ENCODE peak calls at places on chromosome 2, in nine cellular contexts. One of them, this sample, is unnamed.

GRCh38 chr2:85678384-85678783 is 10.4 kb upstream of the SFTPB start:
- DNase-seq in WERI-Rb-1: no peak
- DNase-seq in GM10248: no peak
- DNase-seq in PC-3: no peak
- DNase-seq in neural progenitor cell: no peak
- DNase-seq in GM12865: no peak
- DNase-seq in GM06990: no peak
- DNase-seq in osteocyte: no peak
- DNase-seq in PC-9: no peak
- DNase-seq in this sample: no peak

GRCh38 chr2:174764281-174765063 is at the start of gene CHRNA1:
- DNase-seq in neural progenitor cell: no peak
- DNase-seq in PC-3: peak
- DNase-seq in GM12865: peak
- DNase-seq in PC-9: no peak
- DNase-seq in GM10248: no peak
- DNase-seq in GM06990: no peak
- DNase-seq in osteocyte: no peak
- DNase-seq in WERI-Rb-1: peak
- DNase-seq in this sample: no peak

GRCh38 chr2:30736461-30737325 is 70.6 kb downstream of the CAPN13 start:
- DNase-seq in neural progenitor cell: no peak
- DNase-seq in GM12865: no peak
- DNase-seq in osteocyte: no peak
- DNase-seq in PC-3: no peak
- DNase-seq in PC-9: no peak
- DNase-seq in GM06990: no peak
- DNase-seq in WERI-Rb-1: peak
- DNase-seq in GM10248: no peak
- DNase-seq in this sample: no peak

GRCh38 chr2:218323526-218324472 is 31.5 kb upstream of the TMBIM1 start:
- DNase-seq in neural progenitor cell: peak
- DNase-seq in PC-3: peak
- DNase-seq in GM12865: no peak
- DNase-seq in GM06990: no peak
- DNase-seq in PC-9: peak
- DNase-seq in GM10248: no peak
- DNase-seq in osteocyte: no peak
- DNase-seq in WERI-Rb-1: peak
- DNase-seq in this sample: peak

GRCh38 chr2:42725657-42726056 is 38.3 kb downstream of the OXER1 start:
- DNase-seq in GM06990: no peak
- DNase-seq in neural progenitor cell: no peak
- DNase-seq in GM10248: no peak
- DNase-seq in PC-3: no peak
- DNase-seq in osteocyte: no peak
- DNase-seq in WERI-Rb-1: no peak
- DNase-seq in GM12865: no peak
- DNase-seq in PC-9: no peak
- DNase-seq in this sample: no peak

GRCh38 chr2:88813612-88814011 is 122.1 kb downstream of the RPIA start:
- DNase-seq in WERI-Rb-1: no peak
- DNase-seq in PC-3: no peak
- DNase-seq in GM12865: no peak
- DNase-seq in osteocyte: no peak
- DNase-seq in PC-9: no peak
- DNase-seq in GM06990: no peak
- DNase-seq in neural progenitor cell: no peak
- DNase-seq in GM10248: no peak
- DNase-seq in this sample: no peak

GRCh38 chr2:34408100-34408499 is 809.0 kb upstream of the FAM98A start:
- DNase-seq in GM12865: no peak
- DNase-seq in GM10248: no peak
- DNase-seq in PC-3: no peak
- DNase-seq in PC-9: no peak
- DNase-seq in GM06990: no peak
- DNase-seq in WERI-Rb-1: no peak
- DNase-seq in osteocyte: no peak
- DNase-seq in neural progenitor cell: no peak
- DNase-seq in this sample: no peak

GRCh38 chr2:32851777-32852439 is 94.8 kb upstream of the LTBP1 start:
- DNase-seq in WERI-Rb-1: no peak
- DNase-seq in PC-3: no peak
- DNase-seq in neural progenitor cell: no peak
- DNase-seq in osteocyte: no peak
- DNase-seq in PC-9: no peak
- DNase-seq in GM06990: no peak
- DNase-seq in GM12865: no peak
- DNase-seq in GM10248: no peak
- DNase-seq in this sample: no peak

GRCh38 chr2:146523218-146523617 is 1321.6 kb upstream of the ACVR2A start:
- DNase-seq in osteocyte: no peak
- DNase-seq in GM12865: no peak
- DNase-seq in neural progenitor cell: no peak
- DNase-seq in WERI-Rb-1: no peak
- DNase-seq in PC-9: no peak
- DNase-seq in PC-3: peak
- DNase-seq in GM06990: no peak
- DNase-seq in GM10248: no peak
- DNase-seq in this sample: no peak

GRCh38 chr2:196277002-196277401 is 105.6 kb upstream of the STK17B start:
- DNase-seq in GM10248: peak
- DNase-seq in neural progenitor cell: no peak
- DNase-seq in osteocyte: no peak
- DNase-seq in GM06990: no peak
- DNase-seq in PC-3: peak
- DNase-seq in PC-9: no peak
- DNase-seq in GM12865: peak
- DNase-seq in WERI-Rb-1: no peak
- DNase-seq in this sample: no peak

GRCh38 chr2:162123806-162124758 is 28.0 kb downstream of the GCG start:
- DNase-seq in neural progenitor cell: peak
- DNase-seq in GM10248: peak
- DNase-seq in PC-9: no peak
- DNase-seq in GM06990: peak
- DNase-seq in WERI-Rb-1: no peak
- DNase-seq in GM12865: peak
- DNase-seq in PC-3: peak
- DNase-seq in osteocyte: no peak
- DNase-seq in this sample: no peak

GRCh38 chr2:171564463-171564862 is 42.2 kb downstream of the CYBRD1 start:
- DNase-seq in GM12865: no peak
- DNase-seq in GM10248: no peak
- DNase-seq in neural progenitor cell: no peak
- DNase-seq in GM06990: no peak
- DNase-seq in PC-3: peak
- DNase-seq in PC-9: no peak
- DNase-seq in osteocyte: no peak
- DNase-seq in WERI-Rb-1: no peak
- DNase-seq in this sample: no peak

GRCh38 chr2:182921234-182921633 is 54.8 kb upstream of the FRZB start:
- DNase-seq in neural progenitor cell: no peak
- DNase-seq in GM10248: no peak
- DNase-seq in osteocyte: no peak
- DNase-seq in PC-9: no peak
- DNase-seq in GM06990: peak
- DNase-seq in GM12865: peak
- DNase-seq in PC-3: no peak
- DNase-seq in WERI-Rb-1: no peak
- DNase-seq in this sample: no peak

GRCh38 chr2:105798595-105798994 is 53.9 kb downstream of the NCK2 start:
- DNase-seq in neural progenitor cell: no peak
- DNase-seq in GM10248: no peak
- DNase-seq in GM12865: peak
- DNase-seq in GM06990: no peak
- DNase-seq in WERI-Rb-1: no peak
- DNase-seq in PC-3: no peak
- DNase-seq in PC-9: no peak
- DNase-seq in osteocyte: no peak
- DNase-seq in this sample: no peak

GRCh38 chr2:136932700-136933099 is 167.4 kb downstream of the THSD7B start:
- DNase-seq in GM12865: peak
- DNase-seq in PC-3: peak
- DNase-seq in GM10248: no peak
- DNase-seq in osteocyte: no peak
- DNase-seq in neural progenitor cell: peak
- DNase-seq in WERI-Rb-1: peak
- DNase-seq in GM06990: no peak
- DNase-seq in PC-9: no peak
- DNase-seq in this sample: peak

GRCh38 chr2:38572167-38572566 is 30.6 kb downstream of the HNRNPLL start:
- DNase-seq in PC-9: no peak
- DNase-seq in GM06990: no peak
- DNase-seq in WERI-Rb-1: no peak
- DNase-seq in PC-3: no peak
- DNase-seq in osteocyte: no peak
- DNase-seq in neural progenitor cell: no peak
- DNase-seq in GM12865: no peak
- DNase-seq in GM10248: no peak
- DNase-seq in this sample: no peak

GRCh38 chr2:173997269-173997668 is 32.1 kb upstream of the SP3 start:
- DNase-seq in WERI-Rb-1: no peak
- DNase-seq in PC-9: no peak
- DNase-seq in osteocyte: no peak
- DNase-seq in GM06990: peak
- DNase-seq in neural progenitor cell: no peak
- DNase-seq in GM12865: peak
- DNase-seq in PC-3: no peak
- DNase-seq in GM10248: peak
- DNase-seq in this sample: no peak

DNA sequence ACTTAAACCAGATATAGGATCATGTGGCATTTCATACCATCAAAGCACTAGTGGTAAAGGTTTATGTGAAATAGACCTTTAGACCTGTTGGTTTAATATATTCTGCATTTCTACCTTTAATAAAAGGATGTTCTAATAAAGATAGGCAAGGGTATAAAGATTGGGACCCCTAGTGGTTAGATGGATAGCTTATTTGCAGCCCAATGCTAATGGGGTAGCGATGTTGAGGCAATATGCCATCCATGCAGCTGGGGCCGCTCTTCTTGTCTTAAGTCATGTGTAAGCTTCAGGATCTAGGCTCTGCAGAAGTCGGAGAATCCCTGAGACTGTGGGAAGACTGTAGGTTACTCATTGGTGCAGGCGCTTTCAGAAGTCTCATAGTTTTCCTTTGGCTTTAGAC is 114.9 kb downstream of the ICOS start:
- DNase-seq in GM12865: no peak
- DNase-seq in WERI-Rb-1: no peak
- DNase-seq in PC-3: peak
- DNase-seq in PC-9: no peak
- DNase-seq in osteocyte: no peak
- DNase-seq in GM10248: no peak
- DNase-seq in neural progenitor cell: peak
- DNase-seq in GM06990: no peak
- DNase-seq in this sample: no peak
- TF ChIP-seq CTCF in GM12865: no peak
- TF ChIP-seq CTCF in WERI-Rb-1: peak
- TF ChIP-seq CTCF in PC-3: peak
- TF ChIP-seq CTCF in PC-9: no peak
- TF ChIP-seq CTCF in osteocyte: peak
- TF ChIP-seq CTCF in GM10248: no peak
- TF ChIP-seq CTCF in neural progenitor cell: peak
- TF ChIP-seq CTCF in GM06990: peak
- TF ChIP-seq CTCF in this sample: peak

DNA sequence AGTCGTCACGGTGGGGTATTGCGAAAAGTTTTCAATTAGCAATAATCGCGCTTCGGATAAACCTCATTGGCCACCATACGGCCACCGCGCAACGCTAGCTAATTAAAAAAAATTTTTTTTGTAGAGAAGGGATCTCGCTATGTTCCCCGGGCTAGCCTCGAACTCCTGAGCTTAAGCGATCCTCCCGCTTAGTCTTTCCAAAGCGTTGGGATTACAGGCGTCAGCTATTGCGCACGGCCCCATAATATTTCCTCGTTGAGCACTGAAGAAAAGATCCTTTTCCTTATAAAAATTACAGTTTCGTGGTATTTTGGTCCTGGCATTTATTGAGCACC is 759 bp upstream of the ACTR1B start:
- DNase-seq in neural progenitor cell: peak
- DNase-seq in WERI-Rb-1: peak
- DNase-seq in GM12865: no peak
- DNase-seq in PC-3: peak
- DNase-seq in GM10248: no peak
- DNase-seq in osteocyte: no peak
- DNase-seq in GM06990: no peak
- DNase-seq in PC-9: no peak
- DNase-seq in this sample: no peak
- TF ChIP-seq CTCF in neural progenitor cell: no peak
- TF ChIP-seq CTCF in WERI-Rb-1: no peak
- TF ChIP-seq CTCF in GM12865: no peak
- TF ChIP-seq CTCF in PC-3: peak
- TF ChIP-seq CTCF in GM10248: no peak
- TF ChIP-seq CTCF in osteocyte: no peak
- TF ChIP-seq CTCF in GM06990: no peak
- TF ChIP-seq CTCF in PC-9: peak
- TF ChIP-seq CTCF in this sample: peak

DNA sequence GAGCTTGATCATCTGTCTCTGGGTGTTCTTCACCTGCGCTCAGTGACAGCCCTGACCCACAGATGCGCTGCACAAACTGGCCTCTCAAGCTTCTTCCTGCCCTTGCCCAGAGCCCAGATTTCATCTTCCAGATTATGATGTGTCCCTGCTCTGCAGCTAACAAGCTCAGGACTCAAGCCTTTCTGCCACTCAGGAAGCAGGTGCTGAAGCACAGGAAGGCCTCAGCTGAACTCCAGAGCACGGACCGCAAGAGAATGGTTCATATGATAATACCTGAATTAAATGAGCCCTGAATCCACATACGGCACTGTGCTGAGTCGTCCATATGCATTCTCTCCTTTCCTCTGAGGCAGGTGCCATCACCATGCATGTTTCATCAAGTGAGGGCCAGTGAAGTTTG is 3.8 kb downstream of the CD207 start:
- DNase-seq in GM06990: no peak
- DNase-seq in WERI-Rb-1: peak
- DNase-seq in neural progenitor cell: no peak
- DNase-seq in GM10248: no peak
- DNase-seq in PC-9: no peak
- DNase-seq in GM12865: no peak
- DNase-seq in osteocyte: no peak
- DNase-seq in PC-3: no peak
- DNase-seq in this sample: no peak
- TF ChIP-seq CTCF in GM06990: no peak
- TF ChIP-seq CTCF in WERI-Rb-1: no peak
- TF ChIP-seq CTCF in neural progenitor cell: no peak
- TF ChIP-seq CTCF in GM10248: no peak
- TF ChIP-seq CTCF in PC-9: no peak
- TF ChIP-seq CTCF in GM12865: no peak
- TF ChIP-seq CTCF in osteocyte: no peak
- TF ChIP-seq CTCF in PC-3: no peak
- TF ChIP-seq CTCF in this sample: no peak

DNA sequence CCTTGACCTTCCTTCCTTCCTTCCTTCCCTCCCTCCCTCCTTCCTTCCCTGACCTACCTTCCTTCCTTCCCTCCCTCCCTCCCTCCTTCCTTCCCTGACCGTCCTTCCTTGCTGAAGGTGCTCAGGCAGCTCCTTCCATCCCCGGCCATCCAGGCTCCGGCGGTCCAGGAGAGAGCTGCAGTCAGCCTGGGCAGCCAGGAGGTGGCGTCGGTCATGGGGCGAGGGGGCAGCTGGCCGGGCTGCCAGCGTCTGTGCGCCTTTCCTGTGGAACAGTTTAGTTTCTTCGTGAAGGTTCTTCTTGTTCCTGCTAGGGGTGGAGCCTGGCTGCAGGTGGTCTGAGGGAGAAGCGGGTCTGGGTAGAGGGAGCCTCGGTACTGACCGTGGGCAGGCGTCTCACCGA is 15.7 kb downstream of the GPR35 start:
- DNase-seq in GM12865: no peak
- DNase-seq in WERI-Rb-1: peak
- DNase-seq in PC-3: peak
- DNase-seq in osteocyte: peak
- DNase-seq in GM10248: no peak
- DNase-seq in neural progenitor cell: peak
- DNase-seq in GM06990: no peak
- DNase-seq in PC-9: peak
- DNase-seq in this sample: peak
- TF ChIP-seq CTCF in GM12865: peak
- TF ChIP-seq CTCF in WERI-Rb-1: peak
- TF ChIP-seq CTCF in PC-3: peak
- TF ChIP-seq CTCF in osteocyte: peak
- TF ChIP-seq CTCF in GM10248: no peak
- TF ChIP-seq CTCF in neural progenitor cell: peak
- TF ChIP-seq CTCF in GM06990: no peak
- TF ChIP-seq CTCF in PC-9: peak
- TF ChIP-seq CTCF in this sample: peak

This sample was measured in neural crest cell.